ENCODE peak calls at places on chromosome 15, in six cellular contexts. C is vagina; W is CD4-positive, CD25-positive, alpha-beta regulatory T cell; Z is bronchial epithelial cell; R is tibial artery; S is posterior cingulate gyrus. V is an unnamed sample.

GRCh38 chr15:92074161-92074560 is 220.7 kb downstream of the SLCO3A1 start:
- DNase-seq in C (no peak), W (no peak), Z (peak), R (no peak), S (no peak), V (peak)

GRCh38 chr15:78617131-78617915 is 3.5 kb downstream of the CHRNA3 start:
- DNase-seq in C (no peak), W (no peak), Z (peak), R (no peak), S (no peak), V (no peak)

GRCh38 chr15:89785064-89785770 is 9.1 kb downstream of the MESP2 start:
- DNase-seq in C (no peak), W (no peak), Z (no peak), R (no peak), S (no peak), V (no peak)

GRCh38 chr15:36544518-36545383 is 34.7 kb upstream of the CDIN1 start:
- DNase-seq in C (no peak), W (no peak), Z (no peak), R (no peak), S (no peak), V (no peak)

GRCh38 chr15:58340176-58340575 is 91.6 kb upstream of the LIPC start:
- DNase-seq in C (no peak), W (no peak), Z (peak), R (no peak), S (no peak), V (peak)

GRCh38 chr15:70376031-70376928 is 278.6 kb upstream of the TLE3 start:
- DNase-seq in C (peak), W (no peak), Z (no peak), R (no peak), S (no peak), V (no peak)

GRCh38 chr15:65987100-65987499 is 117.8 kb downstream of the RAB11A start:
- DNase-seq in C (no peak), W (no peak), Z (no peak), R (no peak), S (no peak), V (no peak)

GRCh38 chr15:40322531-40323238 is 807 bp upstream of the INAFM2 start:
- DNase-seq in C (no peak), W (no peak), Z (no peak), R (no peak), S (no peak), V (no peak)

GRCh38 chr15:39908186-39908585 is 11.9 kb downstream of the GPR176 start:
- DNase-seq in C (no peak), W (no peak), Z (peak), R (no peak), S (no peak), V (peak)

GRCh38 chr15:90058308-90058707 is 44.0 kb downstream of the IDH2 start:
- DNase-seq in C (no peak), W (no peak), Z (no peak), R (no peak), S (no peak), V (no peak)

GRCh38 chr15:35430301-35430700 is 115.7 kb downstream of the DPH6 start:
- DNase-seq in C (no peak), W (no peak), Z (no peak), R (no peak), S (no peak), V (no peak)

GRCh38 chr15:60590935-60591490 is 112.1 kb upstream of the ICE2 start:
- DNase-seq in C (no peak), W (peak), Z (no peak), R (peak), S (peak), V (peak)

GRCh38 chr15:77617507-77618285 is 15.0 kb downstream of the LINGO1 start:
- DNase-seq in C (no peak), W (no peak), Z (peak), R (no peak), S (no peak), V (peak)

GRCh38 chr15:100671858-100672543 is 69.6 kb downstream of the ASB7 start:
- DNase-seq in C (no peak), W (no peak), Z (peak), R (no peak), S (no peak), V (peak)

GRCh38 chr15:53225786-53226185 is 435.6 kb upstream of the ONECUT1 start:
- DNase-seq in C (no peak), W (no peak), Z (no peak), R (no peak), S (no peak), V (no peak)

GRCh38 chr15:99589801-99590200 is 24.0 kb downstream of the MEF2A start:
- DNase-seq in C (no peak), W (no peak), Z (no peak), R (no peak), S (no peak), V (no peak)

GRCh38 chr15:59292393-59292792 is 80.3 kb downstream of the MYO1E start:
- DNase-seq in C (no peak), W (no peak), Z (no peak), R (no peak), S (no peak), V (peak)

GRCh38 chr15:26082069-26082832 is 219.1 kb upstream of the ATP10A start:
- DNase-seq in C (peak), W (peak), Z (peak), R (peak), S (peak), V (peak)

GRCh38 chr15:99564221-99565030 is 1.4 kb upstream of the MEF2A start:
- DNase-seq in C (no peak), W (peak), Z (peak), R (peak), S (peak), V (no peak)

GRCh38 chr15:64749167-64749566 is 26.2 kb downstream of the RBPMS2 start:
- DNase-seq in C (no peak), W (no peak), Z (peak), R (no peak), S (no peak), V (peak)

GRCh38 chr15:22979069-22979698 is 984 bp downstream of the CYFIP1 start:
- DNase-seq in C (no peak), W (peak), Z (peak), R (peak), S (peak), V (peak)

V was measured in kidney tubule cell.